ENCODE peak calls at places on chromosome 5, in five cellular contexts. One of them, this sample, is unnamed.

GRCh38 chr5:40746703-40747102 is 9.1 kb downstream of the TTC33 start:
- DNase-seq in HepG2: no peak
- DNase-seq in GM12878: no peak
- DNase-seq in HEK293T: no peak
- DNase-seq in WTC11: no peak
- DNase-seq in this sample: no peak

GRCh38 chr5:75337366-75338021 is 474 bp downstream of the HMGCR start:
- DNase-seq in WTC11: no peak
- DNase-seq in HepG2: no peak
- DNase-seq in GM12878: no peak
- DNase-seq in HEK293T: peak; percentile 17
- DNase-seq in this sample: no peak

GRCh38 chr5:160477266-160477970 is 55.8 kb downstream of the PTTG1 start:
- DNase-seq in HepG2: peak; percentile 83
- DNase-seq in WTC11: no peak
- DNase-seq in HEK293T: no peak
- DNase-seq in GM12878: no peak
- DNase-seq in this sample: no peak

GRCh38 chr5:36728697-36729543 is 122.5 kb downstream of the SLC1A3 start:
- DNase-seq in GM12878: no peak
- DNase-seq in HEK293T: peak; percentile 59
- DNase-seq in HepG2: peak; percentile 65
- DNase-seq in WTC11: no peak
- DNase-seq in this sample: peak; percentile 72

GRCh38 chr5:159854916-159855315 is 61.4 kb upstream of the ADRA1B start:
- DNase-seq in HepG2: no peak
- DNase-seq in GM12878: no peak
- DNase-seq in WTC11: no peak
- DNase-seq in HEK293T: no peak
- DNase-seq in this sample: no peak

GRCh38 chr5:60673329-60673728 is 26.6 kb downstream of the DEPDC1B start:
- DNase-seq in GM12878: no peak
- DNase-seq in HepG2: no peak
- DNase-seq in HEK293T: no peak
- DNase-seq in WTC11: no peak
- DNase-seq in this sample: no peak

GRCh38 chr5:80231243-80231642 is 24.6 kb downstream of the SERINC5 start:
- DNase-seq in WTC11: no peak
- DNase-seq in GM12878: no peak
- DNase-seq in HepG2: no peak
- DNase-seq in HEK293T: no peak
- DNase-seq in this sample: no peak

GRCh38 chr5:154467655-154468354 is 10.2 kb downstream of the HAND1 start:
- DNase-seq in HEK293T: peak; percentile 88
- DNase-seq in WTC11: peak; percentile 90
- DNase-seq in GM12878: peak; percentile 42
- DNase-seq in HepG2: peak; percentile 31
- DNase-seq in this sample: peak; percentile 88

GRCh38 chr5:119275146-119275872 is 80.5 kb upstream of the TNFAIP8 start:
- DNase-seq in HepG2: no peak
- DNase-seq in GM12878: no peak
- DNase-seq in HEK293T: no peak
- DNase-seq in WTC11: no peak
- DNase-seq in this sample: no peak

GRCh38 chr5:176985516-176985915 is 21.1 kb downstream of the UIMC1 start:
- DNase-seq in GM12878: no peak
- DNase-seq in HEK293T: no peak
- DNase-seq in WTC11: no peak
- DNase-seq in HepG2: no peak
- DNase-seq in this sample: no peak

GRCh38 chr5:103744159-103744558 is 181.6 kb upstream of the NUDT12 start:
- DNase-seq in HepG2: no peak
- DNase-seq in HEK293T: no peak
- DNase-seq in GM12878: no peak
- DNase-seq in WTC11: no peak
- DNase-seq in this sample: no peak

GRCh38 chr5:76521240-76521758 is 101.9 kb downstream of the F2RL2 start:
- DNase-seq in GM12878: no peak
- DNase-seq in HEK293T: no peak
- DNase-seq in HepG2: no peak
- DNase-seq in WTC11: no peak
- DNase-seq in this sample: no peak

GRCh38 chr5:73027361-73027760 is 71.5 kb downstream of the FCHO2 start:
- DNase-seq in HEK293T: no peak
- DNase-seq in GM12878: no peak
- DNase-seq in WTC11: no peak
- DNase-seq in HepG2: no peak
- DNase-seq in this sample: no peak

GRCh38 chr5:14081791-14082190 is 61.4 kb upstream of the TRIO start:
- DNase-seq in HEK293T: no peak
- DNase-seq in HepG2: no peak
- DNase-seq in WTC11: no peak
- DNase-seq in GM12878: no peak
- DNase-seq in this sample: no peak

GRCh38 chr5:155408465-155408864 is 394.9 kb downstream of the KIF4B start:
- DNase-seq in HEK293T: no peak
- DNase-seq in HepG2: no peak
- DNase-seq in GM12878: no peak
- DNase-seq in WTC11: no peak
- DNase-seq in this sample: no peak

GRCh38 chr5:141695627-141696180 is 13.7 kb upstream of the ARAP3 start:
- DNase-seq in WTC11: no peak
- DNase-seq in HepG2: no peak
- DNase-seq in GM12878: no peak
- DNase-seq in HEK293T: no peak
- DNase-seq in this sample: no peak

GRCh38 chr5:56601641-56602071 is 213.7 kb upstream of the MAP3K1 start:
- DNase-seq in HEK293T: no peak
- DNase-seq in WTC11: no peak
- DNase-seq in HepG2: no peak
- DNase-seq in GM12878: no peak
- DNase-seq in this sample: no peak

GRCh38 chr5:40278881-40279280 is 400.8 kb upstream of the PTGER4 start:
- DNase-seq in HepG2: no peak
- DNase-seq in GM12878: no peak
- DNase-seq in HEK293T: no peak
- DNase-seq in WTC11: no peak
- DNase-seq in this sample: no peak

GRCh38 chr5:10140195-10140973 is 109.3 kb downstream of the ATPSCKMT start:
- DNase-seq in HEK293T: no peak
- DNase-seq in GM12878: no peak
- DNase-seq in WTC11: peak; percentile 52
- DNase-seq in HepG2: peak; percentile 35
- DNase-seq in this sample: no peak
- TF ChIP-seq SP1 in HEK293T: no peak
- TF ChIP-seq SP1 in GM12878: no peak
- TF ChIP-seq SP1 in WTC11: no peak
- TF ChIP-seq SP1 in HepG2: no peak
- TF ChIP-seq SP1 in this sample: no peak

DNA sequence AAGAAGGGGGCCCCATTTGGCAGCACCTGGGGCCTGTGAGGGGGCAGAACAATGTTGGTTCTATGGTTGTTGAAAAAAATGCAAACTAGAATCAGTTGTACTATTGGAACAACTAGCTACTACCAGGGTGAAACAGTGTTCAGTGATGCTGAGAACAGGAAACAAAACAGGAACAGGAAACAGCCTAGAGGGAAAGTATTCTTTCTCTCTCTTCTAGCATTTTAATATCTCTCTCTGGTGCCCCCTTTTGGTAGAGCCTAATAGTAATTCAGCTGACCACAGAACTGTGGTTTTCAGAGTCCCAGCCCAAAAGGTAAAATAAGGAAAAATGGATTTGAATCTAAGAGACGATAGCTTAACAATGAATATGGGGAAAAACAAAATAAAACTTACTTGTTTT is 138.0 kb upstream of the KCNN2 start:
- DNase-seq in HepG2: peak; percentile 21
- DNase-seq in HEK293T: peak; percentile 8
- DNase-seq in WTC11: no peak
- DNase-seq in GM12878: no peak
- DNase-seq in this sample: no peak
- TF ChIP-seq SP1 in HepG2: no peak
- TF ChIP-seq SP1 in HEK293T: no peak
- TF ChIP-seq SP1 in WTC11: no peak
- TF ChIP-seq SP1 in GM12878: no peak
- TF ChIP-seq SP1 in this sample: no peak

DNA sequence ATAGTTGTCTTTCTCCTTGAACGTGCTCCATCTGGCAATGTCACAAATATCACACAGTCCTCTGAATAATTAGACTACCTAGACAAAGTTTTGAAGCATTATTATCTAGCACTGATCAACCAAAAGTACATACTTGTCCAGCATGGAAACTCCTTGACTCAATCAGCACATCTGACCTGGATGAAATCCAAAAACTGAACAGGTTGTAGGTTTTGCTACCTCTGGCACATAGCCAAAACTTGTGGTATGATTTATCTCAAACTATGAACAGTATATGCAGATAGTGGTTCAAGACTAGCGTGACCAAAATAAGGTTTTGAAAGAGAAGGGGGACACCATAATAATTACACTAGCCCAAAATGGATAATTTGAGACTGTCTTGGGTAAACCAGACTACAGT is 158.1 kb downstream of the ARRDC3 start:
- DNase-seq in WTC11: no peak
- DNase-seq in HepG2: no peak
- DNase-seq in HEK293T: no peak
- DNase-seq in GM12878: no peak
- DNase-seq in this sample: no peak
- TF ChIP-seq SP1 in WTC11: no peak
- TF ChIP-seq SP1 in HepG2: no peak
- TF ChIP-seq SP1 in HEK293T: no peak
- TF ChIP-seq SP1 in GM12878: no peak
- TF ChIP-seq SP1 in this sample: no peak

GRCh38 chr5:84228266-84228665 is 156.4 kb downstream of the EDIL3 start:
- DNase-seq in WTC11: no peak
- DNase-seq in GM12878: no peak
- DNase-seq in HEK293T: no peak
- DNase-seq in HepG2: no peak
- DNase-seq in this sample: no peak
- TF ChIP-seq SP1 in WTC11: no peak
- TF ChIP-seq SP1 in GM12878: no peak
- TF ChIP-seq SP1 in HEK293T: no peak
- TF ChIP-seq SP1 in HepG2: no peak
- TF ChIP-seq SP1 in this sample: no peak

This sample was measured in K562.